ENCODE peak calls at places on chromosomes 4 and X, in seven cellular contexts. S, O, U, Y, V, G and A are unnamed samples.

GRCh38 chrX:17377047-17377692 is 2.2 kb downstream of the NHS start:
- DNase-seq in S (peak; percentile 64), O (peak; percentile 19), U (peak; percentile 21), Y (peak; percentile 83), V (no peak), G (peak; percentile 69), A (no peak)

GRCh38 chr4:6527683-6528595 is 47.0 kb upstream of the MAN2B2 start:
- DNase-seq in S (no peak), O (no peak), U (no peak), Y (peak; percentile 66), V (no peak), G (no peak), A (no peak)

GRCh38 chr4:182975806-182976205 is 58.6 kb upstream of the DCTD start:
- DNase-seq in S (peak; percentile 30), O (no peak), U (no peak), Y (no peak), V (no peak), G (no peak), A (no peak)

GRCh38 chrX:71053217-71053621 is 14.9 kb downstream of the SNX12 start:
- DNase-seq in S (no peak), O (peak; percentile 20), U (peak; percentile 9), Y (no peak), V (no peak), G (peak; percentile 84), A (no peak)

GRCh38 chr4:70709551-70710080 is 12.1 kb upstream of the RUFY3 start:
- DNase-seq in S (no peak), O (no peak), U (no peak), Y (no peak), V (no peak), G (peak; percentile 76), A (no peak)

GRCh38 chrX:120309873-120310730 is 1.2 kb downstream of the TMEM255A start:
- DNase-seq in S (peak; percentile 22), O (peak; percentile 22), U (no peak), Y (no peak), V (peak; percentile 15), G (peak; percentile 67), A (no peak)

GRCh38 chr4:180610317-180610716 is 1632.9 kb upstream of the TENM3 start:
- DNase-seq in S (no peak), O (no peak), U (no peak), Y (no peak), V (no peak), G (no peak), A (no peak)

GRCh38 chr4:127624176-127624575 is 8.6 kb upstream of the INTU start:
- DNase-seq in S (no peak), O (no peak), U (no peak), Y (no peak), V (no peak), G (no peak), A (no peak)

GRCh38 chr4:47839259-47839658 is 1.4 kb upstream of the CORIN start:
- DNase-seq in S (no peak), O (no peak), U (peak; percentile 7), Y (no peak), V (no peak), G (no peak), A (no peak)

GRCh38 chrX:47560179-47560830 is 700 bp upstream of the ARAF start:
- DNase-seq in S (no peak), O (no peak), U (no peak), Y (no peak), V (no peak), G (no peak), A (no peak)

GRCh38 chr4:31539279-31540074 is 819.3 kb downstream of the PCDH7 start:
- DNase-seq in S (no peak), O (peak; percentile 7), U (no peak), Y (no peak), V (no peak), G (no peak), A (no peak)

GRCh38 chrX:120604359-120604782 is 470 bp downstream of the MCTS1 start:
- DNase-seq in S (peak; percentile 37), O (peak; percentile 58), U (peak; percentile 45), Y (no peak), V (no peak), G (peak; percentile 17), A (no peak)

GRCh38 chr4:102196221-102196620 is 149.1 kb downstream of the SLC39A8 start:
- DNase-seq in S (no peak), O (no peak), U (no peak), Y (no peak), V (no peak), G (peak; percentile 12), A (no peak)

GRCh38 chr4:89727236-89727635 is 109.7 kb downstream of the SNCA start:
- DNase-seq in S (no peak), O (no peak), U (no peak), Y (no peak), V (no peak), G (no peak), A (no peak)

GRCh38 chr4:107922486-107923473 is 8.6 kb upstream of the CYP2U1 start:
- DNase-seq in S (no peak), O (no peak), U (no peak), Y (no peak), V (no peak), G (no peak), A (no peak)

GRCh38 chr4:7132730-7133582 is 59.4 kb upstream of the SORCS2 start:
- DNase-seq in S (no peak), O (no peak), U (no peak), Y (no peak), V (no peak), G (no peak), A (no peak)

GRCh38 chrX:110032534-110033161 is 29.7 kb downstream of the TMEM164 start:
- DNase-seq in S (no peak), O (no peak), U (no peak), Y (no peak), V (no peak), G (no peak), A (no peak)

GRCh38 chrX:132622130-132622529 is 133.3 kb upstream of the MBNL3 start:
- DNase-seq in S (no peak), O (no peak), U (no peak), Y (no peak), V (no peak), G (no peak), A (no peak)

GRCh38 chr4:39083164-39083563 is 21.1 kb downstream of the KLHL5 start:
- DNase-seq in S (no peak), O (no peak), U (no peak), Y (no peak), V (no peak), G (no peak), A (no peak)

GRCh38 chr4:40264995-40265909 is 68.4 kb downstream of the RHOH start:
- DNase-seq in S (no peak), O (peak; percentile 27), U (peak; percentile 36), Y (no peak), V (no peak), G (peak; percentile 15), A (no peak)

DNA sequence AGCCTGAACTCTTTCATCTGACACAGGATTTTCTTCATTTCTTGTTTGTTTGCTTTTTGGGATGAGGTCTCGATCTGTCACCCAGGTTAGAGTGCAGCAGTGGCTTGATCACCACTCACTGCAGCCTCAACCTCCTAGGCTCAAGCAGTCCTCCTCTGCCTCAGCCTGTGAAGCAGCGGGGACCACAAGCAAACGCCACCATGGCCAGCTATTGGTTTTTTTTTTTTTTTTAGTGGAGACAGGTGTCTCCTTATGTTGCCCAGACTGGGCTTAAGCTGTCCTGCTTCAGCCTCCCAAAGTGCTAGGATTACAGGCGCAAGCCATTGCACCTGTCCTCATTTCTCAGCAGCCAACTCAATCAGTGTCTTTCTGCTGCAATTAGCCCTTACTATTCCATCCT is 10.3 kb downstream of the SPRY1 start:
- DNase-seq in S (no peak), O (no peak), U (no peak), Y (no peak), V (no peak), G (no peak), A (no peak)
- H3K4me1 ChIP-seq in S (no peaks in the 10 kb centered on the region), O (no peaks in the 10 kb centered on the region), U (peaks cover 3% of the 10 kb centered on the region), Y (no peaks in the 10 kb centered on the region), V (no peaks in the 10 kb centered on the region), G (peaks cover 70% of the 10 kb centered on the region), A (peaks cover 48% of the 10 kb centered on the region)

GRCh38 chr4:139554726-139555072 is 1.3 kb downstream of the SETD7 start:
- DNase-seq in S (no peak), O (no peak), U (no peak), Y (no peak), V (no peak), G (no peak), A (no peak)
- H3K4me1 ChIP-seq in S (peaks cover 58% of the 10 kb centered on the region), O (peaks cover 64% of the 10 kb centered on the region), U (peaks cover 18% of the 10 kb centered on the region), Y (no peaks in the 10 kb centered on the region), V (peaks cover 2% of the 10 kb centered on the region), G (peaks cover 27% of the 10 kb centered on the region), A (peaks cover 59% of the 10 kb centered on the region)

DNA sequence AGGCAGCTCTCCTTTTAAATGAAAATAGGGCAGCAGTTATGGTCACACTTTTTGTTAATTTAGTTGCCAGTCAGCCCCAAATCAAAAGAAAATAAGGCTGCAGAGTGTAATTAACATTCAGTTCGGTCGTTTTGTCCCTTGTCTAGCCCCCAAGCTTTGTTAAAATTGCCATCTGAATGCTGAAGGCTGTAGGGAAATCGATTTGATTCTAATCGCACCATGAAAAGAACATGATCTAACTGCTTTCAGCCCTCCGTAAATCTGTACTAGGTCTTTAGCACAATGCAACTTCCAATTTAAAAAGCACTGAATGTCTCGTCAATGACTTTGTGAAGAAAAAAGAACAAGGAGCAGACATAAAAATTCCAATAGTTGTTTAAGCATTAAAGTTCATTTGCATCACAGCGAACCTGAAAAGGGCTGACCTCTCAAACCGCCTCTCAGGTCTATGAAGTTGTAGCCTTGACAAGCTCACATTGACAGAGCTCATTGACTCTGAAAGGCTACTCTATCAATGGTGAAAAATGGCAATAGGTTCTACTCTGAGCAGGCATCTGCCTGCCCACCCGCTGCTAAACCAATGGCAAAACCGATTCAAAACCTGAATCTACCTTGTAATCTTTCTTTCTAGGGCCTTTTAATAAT is 48.9 kb downstream of the CHIC2 start:
- DNase-seq in S (no peak), O (no peak), U (no peak), Y (no peak), V (peak; percentile 77), G (peak; percentile 36), A (no peak)
- H3K4me1 ChIP-seq in S (no peaks in the 10 kb centered on the region), O (peaks cover 11% of the 10 kb centered on the region), U (no peaks in the 10 kb centered on the region), Y (no peaks in the 10 kb centered on the region), V (no peaks in the 10 kb centered on the region), G (peaks cover 38% of the 10 kb centered on the region), A (no peaks in the 10 kb centered on the region)

DNA sequence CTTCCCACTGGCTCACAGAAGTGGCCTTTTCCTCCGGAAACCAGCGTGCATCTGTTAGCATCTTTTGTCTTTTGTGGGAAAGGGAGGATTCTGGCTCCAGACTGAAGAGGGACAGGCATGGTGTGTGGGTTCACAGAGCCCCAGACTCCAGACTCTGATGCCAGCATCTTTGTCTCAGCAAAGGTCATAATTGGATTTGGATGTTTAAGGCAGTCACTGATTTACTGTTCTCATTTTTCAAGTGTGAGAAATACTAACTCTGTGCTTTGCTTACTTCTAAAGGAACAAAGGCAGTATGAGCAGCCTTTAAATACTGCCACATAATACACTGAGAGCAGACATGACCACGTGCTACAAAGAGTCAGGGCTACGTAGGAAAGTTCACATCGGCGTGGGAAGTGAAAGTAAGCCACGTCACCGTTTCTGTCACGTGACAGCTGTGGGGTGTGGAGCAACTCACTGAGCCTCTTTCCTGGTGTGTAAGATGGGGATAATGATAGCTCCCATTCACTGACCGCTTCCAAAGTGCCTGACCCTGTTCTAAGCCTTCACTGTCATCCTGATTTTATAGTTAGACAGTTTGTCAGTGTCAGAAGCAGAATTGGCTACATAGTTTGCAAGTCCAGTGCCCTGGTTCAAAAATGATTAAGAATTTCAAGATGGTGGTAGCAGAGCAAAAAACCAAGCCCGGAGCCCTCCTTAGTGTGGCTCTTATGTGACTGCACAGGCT is 24.8 kb upstream of the TMSB4X start:
- DNase-seq in S (no peak), O (peak; percentile 72), U (peak; percentile 90), Y (peak; percentile 91), V (no peak), G (no peak), A (peak; percentile 87)
- H3K4me1 ChIP-seq in S (peaks cover 37% of the 10 kb centered on the region), O (peaks cover 25% of the 10 kb centered on the region), U (peaks cover 10% of the 10 kb centered on the region), Y (no peaks in the 10 kb centered on the region), V (peaks cover 4% of the 10 kb centered on the region), G (peaks cover 24% of the 10 kb centered on the region), A (peaks cover 33% of the 10 kb centered on the region)